ENCODE peak calls at places on chromosome 16, in four cellular contexts. One of them, this sample, is unnamed.

GRCh38 chr16:19123535-19124178 is 9.9 kb downstream of the ITPRIPL2 start:
- DNase-seq in CD8-positive, alpha-beta T cell: no peak
- DNase-seq in effector CD4-positive, alpha-beta T cell: no peak
- DNase-seq in fibroblast of mammary gland: no peak
- DNase-seq in this sample: no peak

GRCh38 chr16:3047387-3047720 is 993 bp downstream of the MMP25 start:
- DNase-seq in CD8-positive, alpha-beta T cell: no peak
- DNase-seq in effector CD4-positive, alpha-beta T cell: no peak
- DNase-seq in fibroblast of mammary gland: no peak
- DNase-seq in this sample: no peak

GRCh38 chr16:3919413-3919812 is 38.9 kb upstream of the CREBBP start:
- DNase-seq in CD8-positive, alpha-beta T cell: no peak
- DNase-seq in effector CD4-positive, alpha-beta T cell: no peak
- DNase-seq in fibroblast of mammary gland: no peak
- DNase-seq in this sample: no peak

GRCh38 chr16:50152386-50152806 is 710 bp upstream of the TENT4B start:
- DNase-seq in CD8-positive, alpha-beta T cell: peak; percentile 42
- DNase-seq in effector CD4-positive, alpha-beta T cell: peak; percentile 60
- DNase-seq in fibroblast of mammary gland: peak; percentile 38
- DNase-seq in this sample: no peak

GRCh38 chr16:86306811-86307517 is 203.4 kb upstream of the FOXF1 start:
- DNase-seq in CD8-positive, alpha-beta T cell: no peak
- DNase-seq in effector CD4-positive, alpha-beta T cell: no peak
- DNase-seq in fibroblast of mammary gland: peak; percentile 68
- DNase-seq in this sample: no peak

GRCh38 chr16:67796099-67796718 is 10.2 kb downstream of the RANBP10 start:
- DNase-seq in CD8-positive, alpha-beta T cell: no peak
- DNase-seq in effector CD4-positive, alpha-beta T cell: no peak
- DNase-seq in fibroblast of mammary gland: no peak
- DNase-seq in this sample: no peak

GRCh38 chr16:86085161-86085611 is 186.2 kb downstream of the IRF8 start:
- DNase-seq in CD8-positive, alpha-beta T cell: no peak
- DNase-seq in effector CD4-positive, alpha-beta T cell: no peak
- DNase-seq in fibroblast of mammary gland: no peak
- DNase-seq in this sample: no peak

GRCh38 chr16:27547134-27547533 is 2.6 kb downstream of the GTF3C1 start:
- DNase-seq in CD8-positive, alpha-beta T cell: no peak
- DNase-seq in effector CD4-positive, alpha-beta T cell: no peak
- DNase-seq in fibroblast of mammary gland: peak; percentile 87
- DNase-seq in this sample: no peak

GRCh38 chr16:85393674-85394510 is 219.2 kb upstream of the GSE1 start:
- DNase-seq in CD8-positive, alpha-beta T cell: peak; percentile 45
- DNase-seq in effector CD4-positive, alpha-beta T cell: peak; percentile 50
- DNase-seq in fibroblast of mammary gland: peak; percentile 32
- DNase-seq in this sample: peak; percentile 63

GRCh38 chr16:87538594-87538993 is 45.8 kb upstream of the ZCCHC14 start:
- DNase-seq in CD8-positive, alpha-beta T cell: no peak
- DNase-seq in effector CD4-positive, alpha-beta T cell: no peak
- DNase-seq in fibroblast of mammary gland: peak; percentile 60
- DNase-seq in this sample: no peak

GRCh38 chr16:19757762-19758595 is 39.9 kb downstream of the IQCK start:
- DNase-seq in CD8-positive, alpha-beta T cell: no peak
- DNase-seq in effector CD4-positive, alpha-beta T cell: no peak
- DNase-seq in fibroblast of mammary gland: no peak
- DNase-seq in this sample: no peak

GRCh38 chr16:86083382-86084002 is 184.5 kb downstream of the IRF8 start:
- DNase-seq in CD8-positive, alpha-beta T cell: no peak
- DNase-seq in effector CD4-positive, alpha-beta T cell: no peak
- DNase-seq in fibroblast of mammary gland: no peak
- DNase-seq in this sample: no peak

GRCh38 chr16:23498863-23499262 is 11.4 kb downstream of the GGA2 start:
- DNase-seq in CD8-positive, alpha-beta T cell: no peak
- DNase-seq in effector CD4-positive, alpha-beta T cell: no peak
- DNase-seq in fibroblast of mammary gland: no peak
- DNase-seq in this sample: no peak

GRCh38 chr16:80852261-80852872 is 48.0 kb upstream of the CDYL2 start:
- DNase-seq in CD8-positive, alpha-beta T cell: no peak
- DNase-seq in effector CD4-positive, alpha-beta T cell: no peak
- DNase-seq in fibroblast of mammary gland: peak; percentile 38
- DNase-seq in this sample: no peak

GRCh38 chr16:67013823-67014640 is 14.9 kb upstream of the CBFB start:
- DNase-seq in CD8-positive, alpha-beta T cell: peak; percentile 25
- DNase-seq in effector CD4-positive, alpha-beta T cell: peak; percentile 58
- DNase-seq in fibroblast of mammary gland: peak; percentile 47
- DNase-seq in this sample: peak; percentile 69

GRCh38 chr16:70251651-70252354 is at the start of gene EXOSC6:
- DNase-seq in CD8-positive, alpha-beta T cell: peak; percentile 80
- DNase-seq in effector CD4-positive, alpha-beta T cell: peak; percentile 90
- DNase-seq in fibroblast of mammary gland: peak; percentile 89
- DNase-seq in this sample: peak; percentile 90

GRCh38 chr16:68356249-68356918 is 45.6 kb downstream of the PRMT7 start:
- DNase-seq in CD8-positive, alpha-beta T cell: peak; percentile 25
- DNase-seq in effector CD4-positive, alpha-beta T cell: peak; percentile 30
- DNase-seq in fibroblast of mammary gland: no peak
- DNase-seq in this sample: peak; percentile 64

GRCh38 chr16:12907670-12908233 is 6.4 kb downstream of the SHISA9 start:
- DNase-seq in CD8-positive, alpha-beta T cell: no peak
- DNase-seq in effector CD4-positive, alpha-beta T cell: no peak
- DNase-seq in fibroblast of mammary gland: no peak
- DNase-seq in this sample: no peak

GRCh38 chr16:68267612-68268405 is 3.5 kb downstream of the SLC7A6 start:
- DNase-seq in CD8-positive, alpha-beta T cell: no peak
- DNase-seq in effector CD4-positive, alpha-beta T cell: no peak
- DNase-seq in fibroblast of mammary gland: no peak
- DNase-seq in this sample: no peak

GRCh38 chr16:70715113-70715711 is 29.4 kb upstream of the MTSS2 start:
- DNase-seq in CD8-positive, alpha-beta T cell: no peak
- DNase-seq in effector CD4-positive, alpha-beta T cell: no peak
- DNase-seq in fibroblast of mammary gland: peak; percentile 97
- DNase-seq in this sample: no peak

GRCh38 chr16:84286568-84287220 is 8.0 kb upstream of the WFDC1 start:
- DNase-seq in CD8-positive, alpha-beta T cell: no peak
- DNase-seq in effector CD4-positive, alpha-beta T cell: no peak
- DNase-seq in fibroblast of mammary gland: no peak
- DNase-seq in this sample: no peak

GRCh38 chr16:83971165-83972130 is 3.4 kb downstream of the NECAB2 start:
- DNase-seq in CD8-positive, alpha-beta T cell: no peak
- DNase-seq in effector CD4-positive, alpha-beta T cell: no peak
- DNase-seq in fibroblast of mammary gland: no peak
- DNase-seq in this sample: no peak

GRCh38 chr16:58644765-58645487 is 15.3 kb upstream of the CNOT1 start:
- DNase-seq in CD8-positive, alpha-beta T cell: no peak
- DNase-seq in effector CD4-positive, alpha-beta T cell: no peak
- DNase-seq in fibroblast of mammary gland: no peak
- DNase-seq in this sample: no peak

GRCh38 chr16:80791411-80791810 is 13.0 kb downstream of the CDYL2 start:
- DNase-seq in CD8-positive, alpha-beta T cell: no peak
- DNase-seq in effector CD4-positive, alpha-beta T cell: no peak
- DNase-seq in fibroblast of mammary gland: no peak
- DNase-seq in this sample: no peak

This sample was measured in CD8-positive, alpha-beta memory T cell.